ENCODE peak calls at places on chromosome 7, in nine cellular contexts. G, C, R, T, B, N, S, F and L are unnamed samples.

GRCh38 chr7:70460562-70460961 is 671.4 kb upstream of the GALNT17 start:
- DNase-seq in F (no peak), N (no peak), T (no peak), S (no peak), B (no peak), C (no peak), G (no peak), R (no peak), L (no peak)

GRCh38 chr7:12067156-12067831 is 143.8 kb upstream of the TMEM106B start:
- DNase-seq in G (peak; percentile 55), T (peak; percentile 83), C (peak; percentile 48), S (peak; percentile 89), R (peak; percentile 79), N (peak; percentile 77), B (peak; percentile 58), F (peak; percentile 60), L (peak; percentile 23)

GRCh38 chr7:128122577-128123290 is 91.5 kb upstream of the LRRC4 start:
- DNase-seq in G (no peak), C (no peak), N (no peak), F (no peak), T (no peak), B (no peak), R (no peak), S (no peak), L (no peak)

GRCh38 chr7:102063736-102064135 is 222.9 kb upstream of the SH2B2 start:
- DNase-seq in T (peak; percentile 86), F (peak; percentile 63), R (peak; percentile 83), G (peak; percentile 55), N (peak; percentile 59), C (no peak), B (peak; percentile 80), S (peak; percentile 82), L (no peak)

GRCh38 chr7:87458148-87458547 is 17.3 kb downstream of the ABCB4 start:
- DNase-seq in T (no peak), R (no peak), N (no peak), C (no peak), G (no peak), S (no peak), F (no peak), B (no peak), L (no peak)

GRCh38 chr7:2757904-2758672 is 70.1 kb downstream of the AMZ1 start:
- DNase-seq in N (no peak), T (peak; percentile 93), S (no peak), B (peak; percentile 88), G (peak; percentile 99), R (peak; percentile 90), C (peak; percentile 89), F (peak; percentile 80), L (no peak)

GRCh38 chr7:12386237-12386839 is 17.3 kb downstream of the VWDE start:
- DNase-seq in S (no peak), T (no peak), B (no peak), C (no peak), G (no peak), N (peak; percentile 25), R (no peak), F (peak; percentile 46), L (no peak)

GRCh38 chr7:121126801-121127534 is 138.5 kb downstream of the CPED1 start:
- DNase-seq in T (peak; percentile 32), F (peak; percentile 4), G (peak; percentile 24), C (peak; percentile 51), R (no peak), S (peak; percentile 18), N (no peak), B (peak; percentile 51), L (peak; percentile 53)

GRCh38 chr7:142088022-142088714 is 23.4 kb upstream of the MGAM2 start:
- DNase-seq in T (no peak), B (no peak), G (peak; percentile 24), N (no peak), R (no peak), C (no peak), S (no peak), F (no peak), L (no peak)

GRCh38 chr7:2820508-2820934 is 23.6 kb downstream of the GNA12 start:
- DNase-seq in B (no peak), F (no peak), G (peak; percentile 94), R (peak; percentile 67), T (peak; percentile 92), N (no peak), S (no peak), C (no peak), L (no peak)

GRCh38 chr7:28032738-28033380 is 147.7 kb downstream of the JAZF1 start:
- DNase-seq in T (no peak), R (no peak), G (no peak), C (no peak), B (no peak), S (peak; percentile 70), F (no peak), N (no peak), L (no peak)

GRCh38 chr7:29723599-29723998 is 82.7 kb upstream of the WIPF3 start:
- DNase-seq in S (peak; percentile 7), C (no peak), T (peak; percentile 13), F (no peak), R (peak; percentile 25), B (peak; percentile 4), G (peak; percentile 11), N (no peak), L (no peak)

GRCh38 chr7:77318019-77318418 is 98.1 kb downstream of the GSAP start:
- DNase-seq in N (no peak), R (no peak), T (no peak), C (no peak), G (no peak), F (no peak), S (no peak), B (no peak), L (no peak)

GRCh38 chr7:148761499-148762278 is 63.0 kb downstream of the CUL1 start:
- DNase-seq in B (no peak), G (no peak), C (no peak), R (no peak), T (no peak), S (no peak), N (no peak), F (no peak), L (no peak)

GRCh38 chr7:15305002-15305600 is 256.7 kb downstream of the AGMO start:
- DNase-seq in C (peak; percentile 46), S (peak; percentile 77), T (peak; percentile 62), R (peak; percentile 59), N (peak; percentile 64), F (peak; percentile 36), G (peak; percentile 71), B (peak; percentile 33), L (peak; percentile 34)

GRCh38 chr7:44257213-44257612 is 56.4 kb downstream of the YKT6 start:
- DNase-seq in G (no peak), S (no peak), C (no peak), N (no peak), F (no peak), B (no peak), R (no peak), T (no peak), L (no peak)

GRCh38 chr7:13117103-13117502 is 429.7 kb downstream of the ARL4A start:
- DNase-seq in C (no peak), R (no peak), B (peak; percentile 18), S (peak; percentile 44), N (peak; percentile 16), T (peak; percentile 57), G (peak; percentile 46), F (no peak), L (no peak)

GRCh38 chr7:102978280-102978679 is 65.5 kb downstream of the LRRC17 start:
- DNase-seq in C (no peak), T (peak; percentile 77), N (no peak), S (peak; percentile 17), B (peak; percentile 67), G (peak; percentile 86), R (peak; percentile 28), F (no peak), L (no peak)

DNA sequence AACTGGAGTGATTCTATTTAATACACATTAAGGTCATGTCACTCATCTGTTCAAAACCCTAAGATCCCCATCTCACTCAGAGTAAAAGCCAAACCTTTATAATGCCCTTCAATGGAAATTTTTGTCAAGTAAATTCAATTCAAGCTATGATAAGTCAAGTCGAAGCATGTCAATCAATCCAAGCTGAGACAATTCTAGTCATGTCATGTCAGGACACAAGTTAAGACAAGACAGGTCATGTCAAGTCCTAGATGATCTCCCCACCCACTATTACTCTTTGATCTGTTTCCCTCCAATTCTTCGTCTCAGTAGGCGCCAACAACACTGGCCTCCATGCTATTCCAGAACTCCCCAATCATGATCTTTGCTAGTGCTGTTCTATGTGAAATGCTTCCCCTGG is 141.4 kb downstream of the MAGI2 start:
- DNase-seq in N (no peak), C (no peak), G (no peak), F (no peak), T (no peak), B (no peak), S (no peak), R (no peak), L (no peak)
- H3K4me1 ChIP-seq in N (no peaks in the 10 kb centered on the region), C (no peaks in the 10 kb centered on the region), G (no peaks in the 10 kb centered on the region), F (no peaks in the 10 kb centered on the region), T (peaks cover under 1% of the 10 kb centered on the region), B (no peaks in the 10 kb centered on the region), S (no peaks in the 10 kb centered on the region), R (no peaks in the 10 kb centered on the region), L (no peaks in the 10 kb centered on the region)

GRCh38 chr7:30845426-30846135 is 66.1 kb upstream of the AQP1 start:
- DNase-seq in G (peak; percentile 78), R (peak; percentile 46), S (no peak), F (no peak), C (no peak), T (peak; percentile 48), B (no peak), N (no peak), L (no peak)
- TF ChIP-seq EZH2phosphoT487 in G (no peak), R (no peak), S (no peak), F (no peak), C (no peak), T (no peak), B (no peak), N (no peak), L (no peak)

DNA sequence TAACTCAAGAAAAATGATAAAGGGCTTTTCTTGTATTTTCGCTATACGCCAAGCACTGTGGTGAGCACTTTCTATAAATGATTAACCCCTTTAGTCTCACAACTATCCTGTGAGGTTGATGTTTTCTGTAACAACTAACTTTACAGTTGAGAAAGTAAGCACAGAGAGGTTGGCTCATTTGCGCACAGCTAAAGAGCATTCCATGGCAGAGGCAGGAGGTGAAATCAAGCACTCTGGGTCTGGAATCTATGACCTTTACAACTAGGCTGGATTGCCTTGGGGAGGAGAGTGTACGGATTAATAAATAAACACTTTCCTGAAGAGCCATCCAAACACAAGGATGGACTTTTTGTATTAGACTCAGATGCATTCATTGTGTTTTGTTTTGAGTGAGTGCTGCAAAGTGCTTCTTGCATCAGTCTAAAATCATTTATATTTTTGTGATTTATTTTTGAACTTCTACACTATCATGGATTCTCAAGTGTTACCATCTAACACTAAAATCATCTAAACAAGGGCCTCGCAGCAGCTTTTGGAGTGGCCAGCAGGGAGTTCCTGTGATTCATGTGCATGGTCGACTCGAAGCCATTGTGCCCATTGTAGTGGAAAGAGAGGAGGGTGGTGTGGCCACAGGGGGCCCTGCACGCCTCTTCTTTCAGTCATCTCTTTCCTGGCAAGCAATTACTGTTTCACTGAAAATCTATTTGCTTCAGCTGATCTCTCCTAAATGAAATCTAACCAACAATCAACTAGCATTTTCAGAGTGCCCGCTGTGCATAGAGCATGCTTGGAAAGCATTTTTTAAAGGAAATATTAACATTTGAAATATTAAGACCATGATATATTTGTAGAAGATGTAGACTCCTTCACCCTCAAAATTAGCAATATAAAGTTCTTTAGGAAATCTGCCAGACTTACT is 633.4 kb upstream of the COBL start:
- DNase-seq in R (no peak), S (peak; percentile 92), G (no peak), B (no peak), N (peak; percentile 85), F (peak; percentile 28), C (no peak), T (no peak), L (no peak)
- H2AFZ ChIP-seq in R (no peak overlapping the region), S (no peak overlapping the region), G (no peak overlapping the region), B (no peak overlapping the region), N (no peak overlapping the region), F (no peak overlapping the region), C (no peak overlapping the region), T (no peak overlapping the region), L (no peak overlapping the region)

GRCh38 chr7:125254521-125254920 is 324.9 kb upstream of the POT1 start:
- DNase-seq in G (no peak), B (no peak), C (no peak), T (no peak), S (no peak), F (no peak), N (no peak), R (no peak), L (no peak)
- H3K4me1 ChIP-seq in G (no peaks in the 10 kb centered on the region), B (no peaks in the 10 kb centered on the region), C (peaks cover 18% of the 10 kb centered on the region), T (peaks cover 15% of the 10 kb centered on the region), S (peaks cover 53% of the 10 kb centered on the region), F (no peaks in the 10 kb centered on the region), N (peaks cover 34% of the 10 kb centered on the region), R (no peaks in the 10 kb centered on the region), L (no peaks in the 10 kb centered on the region)